ENCODE peak calls at places on chromosome 17, in ten cellular contexts. One of them, this sample, is unnamed. For H3K36me3 and H4K20me1, the result is how much of the 10 kb centered on the place peaks cover.

GRCh38 chr17:4934173-4934979 is 2.3 kb downstream of the GP1BA start:
- DNase-seq in SK-N-SH: peak
- DNase-seq in HCT116: no peak
- DNase-seq in OCI-LY7: no peak
- DNase-seq in PC-9: peak
- DNase-seq in IMR-90: peak
- DNase-seq in neural progenitor cell: no peak
- DNase-seq in fibroblast of lung: peak
- DNase-seq in hepatocyte: peak
- DNase-seq in mammary epithelial cell: peak
- DNase-seq in this sample: no peak

GRCh38 chr17:18033442-18034099 is 5.4 kb downstream of the ATPAF2 start:
- DNase-seq in SK-N-SH: peak
- DNase-seq in HCT116: peak
- DNase-seq in OCI-LY7: peak
- DNase-seq in PC-9: peak
- DNase-seq in IMR-90: peak
- DNase-seq in neural progenitor cell: peak
- DNase-seq in fibroblast of lung: peak
- DNase-seq in hepatocyte: peak
- DNase-seq in mammary epithelial cell: peak
- DNase-seq in this sample: peak

GRCh38 chr17:5097101-5097834 is 14.4 kb downstream of the ZNF232 start:
- DNase-seq in SK-N-SH: peak
- DNase-seq in HCT116: no peak
- DNase-seq in OCI-LY7: no peak
- DNase-seq in PC-9: no peak
- DNase-seq in IMR-90: no peak
- DNase-seq in neural progenitor cell: peak
- DNase-seq in fibroblast of lung: no peak
- DNase-seq in hepatocyte: peak
- DNase-seq in mammary epithelial cell: no peak
- DNase-seq in this sample: no peak

GRCh38 chr17:38919316-38920078 is 5.9 kb upstream of the LASP1NB start:
- DNase-seq in SK-N-SH: no peak
- DNase-seq in HCT116: no peak
- DNase-seq in OCI-LY7: no peak
- DNase-seq in PC-9: no peak
- DNase-seq in IMR-90: no peak
- DNase-seq in neural progenitor cell: no peak
- DNase-seq in fibroblast of lung: no peak
- DNase-seq in hepatocyte: no peak
- DNase-seq in mammary epithelial cell: no peak
- DNase-seq in this sample: no peak

GRCh38 chr17:77435272-77436057 is 294.7 kb downstream of the SEC14L1 start:
- DNase-seq in SK-N-SH: no peak
- DNase-seq in HCT116: no peak
- DNase-seq in OCI-LY7: no peak
- DNase-seq in PC-9: no peak
- DNase-seq in IMR-90: no peak
- DNase-seq in neural progenitor cell: peak
- DNase-seq in fibroblast of lung: no peak
- DNase-seq in hepatocyte: no peak
- DNase-seq in mammary epithelial cell: no peak
- DNase-seq in this sample: no peak

GRCh38 chr17:12512712-12513355 is 152.9 kb upstream of the MYOCD start:
- DNase-seq in SK-N-SH: no peak
- DNase-seq in HCT116: no peak
- DNase-seq in OCI-LY7: no peak
- DNase-seq in PC-9: no peak
- DNase-seq in IMR-90: peak
- DNase-seq in neural progenitor cell: no peak
- DNase-seq in fibroblast of lung: peak
- DNase-seq in hepatocyte: no peak
- DNase-seq in mammary epithelial cell: no peak
- DNase-seq in this sample: no peak

GRCh38 chr17:1147664-1148063 is 32.1 kb downstream of the ABR start:
- DNase-seq in SK-N-SH: no peak
- DNase-seq in HCT116: peak
- DNase-seq in OCI-LY7: no peak
- DNase-seq in PC-9: peak
- DNase-seq in IMR-90: peak
- DNase-seq in neural progenitor cell: peak
- DNase-seq in fibroblast of lung: peak
- DNase-seq in hepatocyte: peak
- DNase-seq in mammary epithelial cell: peak
- DNase-seq in this sample: peak

GRCh38 chr17:56478836-56479447 is 114.6 kb upstream of the NOG start:
- DNase-seq in SK-N-SH: peak
- DNase-seq in HCT116: peak
- DNase-seq in OCI-LY7: peak
- DNase-seq in PC-9: no peak
- DNase-seq in IMR-90: peak
- DNase-seq in neural progenitor cell: peak
- DNase-seq in fibroblast of lung: peak
- DNase-seq in hepatocyte: peak
- DNase-seq in mammary epithelial cell: peak
- DNase-seq in this sample: peak

GRCh38 chr17:47225436-47225858 is 16.3 kb downstream of the MYL4 start:
- DNase-seq in SK-N-SH: no peak
- DNase-seq in HCT116: peak
- DNase-seq in OCI-LY7: no peak
- DNase-seq in PC-9: peak
- DNase-seq in IMR-90: peak
- DNase-seq in neural progenitor cell: no peak
- DNase-seq in fibroblast of lung: peak
- DNase-seq in hepatocyte: no peak
- DNase-seq in mammary epithelial cell: peak
- DNase-seq in this sample: no peak

DNA sequence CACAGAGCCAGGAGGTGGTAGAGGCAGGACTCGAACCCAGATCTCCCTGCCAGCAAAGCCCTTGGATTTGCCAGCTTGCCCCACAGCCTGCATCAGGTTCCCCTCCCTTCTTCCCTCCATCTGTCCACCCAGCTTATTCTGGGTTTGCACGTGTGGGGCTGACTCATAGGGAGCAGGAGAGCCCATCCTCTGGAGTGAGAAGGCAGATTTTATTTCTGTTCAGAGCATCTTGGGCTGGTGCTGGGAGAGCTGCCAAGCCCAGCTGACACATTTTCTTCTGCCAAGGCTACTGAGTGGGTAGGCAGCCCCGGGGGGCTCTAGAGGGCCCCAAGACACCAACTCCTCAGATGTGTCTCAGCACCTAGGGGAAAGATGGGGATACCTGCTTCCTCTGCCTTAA is 106.3 kb upstream of the CRHR1 start:
- DNase-seq in SK-N-SH: no peak
- DNase-seq in HCT116: no peak
- DNase-seq in OCI-LY7: no peak
- DNase-seq in PC-9: no peak
- DNase-seq in IMR-90: peak
- DNase-seq in neural progenitor cell: no peak
- DNase-seq in fibroblast of lung: peak
- DNase-seq in hepatocyte: no peak
- DNase-seq in mammary epithelial cell: peak
- DNase-seq in this sample: no peak
- H3K36me3 ChIP-seq in SK-N-SH: under half
- H3K36me3 ChIP-seq in HCT116: under half
- H3K36me3 ChIP-seq in OCI-LY7: under half
- H3K36me3 ChIP-seq in PC-9: under half
- H3K36me3 ChIP-seq in IMR-90: under half
- H3K36me3 ChIP-seq in neural progenitor cell: under half
- H3K36me3 ChIP-seq in fibroblast of lung: under half
- H3K36me3 ChIP-seq in hepatocyte: under half
- H3K36me3 ChIP-seq in mammary epithelial cell: under half
- H3K36me3 ChIP-seq in this sample: under half

GRCh38 chr17:63116967-63117366 is 150.9 kb downstream of the TANC2 start:
- DNase-seq in SK-N-SH: peak
- DNase-seq in HCT116: no peak
- DNase-seq in OCI-LY7: no peak
- DNase-seq in PC-9: no peak
- DNase-seq in IMR-90: peak
- DNase-seq in neural progenitor cell: peak
- DNase-seq in fibroblast of lung: peak
- DNase-seq in hepatocyte: peak
- DNase-seq in mammary epithelial cell: peak
- DNase-seq in this sample: no peak

GRCh38 chr17:63116228-63116627 is 150.2 kb downstream of the TANC2 start:
- DNase-seq in SK-N-SH: peak
- DNase-seq in HCT116: no peak
- DNase-seq in OCI-LY7: no peak
- DNase-seq in PC-9: no peak
- DNase-seq in IMR-90: no peak
- DNase-seq in neural progenitor cell: peak
- DNase-seq in fibroblast of lung: no peak
- DNase-seq in hepatocyte: no peak
- DNase-seq in mammary epithelial cell: no peak
- DNase-seq in this sample: no peak

GRCh38 chr17:63117431-63117830 is 151.4 kb downstream of the TANC2 start:
- DNase-seq in SK-N-SH: peak
- DNase-seq in HCT116: no peak
- DNase-seq in OCI-LY7: no peak
- DNase-seq in PC-9: no peak
- DNase-seq in IMR-90: no peak
- DNase-seq in neural progenitor cell: no peak
- DNase-seq in fibroblast of lung: no peak
- DNase-seq in hepatocyte: no peak
- DNase-seq in mammary epithelial cell: no peak
- DNase-seq in this sample: no peak

GRCh38 chr17:63113167-63113566 is 147.1 kb downstream of the TANC2 start:
- DNase-seq in SK-N-SH: no peak
- DNase-seq in HCT116: no peak
- DNase-seq in OCI-LY7: no peak
- DNase-seq in PC-9: no peak
- DNase-seq in IMR-90: no peak
- DNase-seq in neural progenitor cell: peak
- DNase-seq in fibroblast of lung: no peak
- DNase-seq in hepatocyte: no peak
- DNase-seq in mammary epithelial cell: no peak
- DNase-seq in this sample: no peak
- TF ChIP-seq CTCF in SK-N-SH: peak
- TF ChIP-seq CTCF in HCT116: peak
- TF ChIP-seq CTCF in OCI-LY7: peak
- TF ChIP-seq CTCF in PC-9: peak
- TF ChIP-seq CTCF in IMR-90: peak
- TF ChIP-seq CTCF in neural progenitor cell: peak
- TF ChIP-seq CTCF in fibroblast of lung: peak
- TF ChIP-seq CTCF in hepatocyte: peak
- TF ChIP-seq CTCF in mammary epithelial cell: peak
- TF ChIP-seq CTCF in this sample: peak

GRCh38 chr17:28948342-28948741 is 3.0 kb downstream of the PHF12 start:
- DNase-seq in SK-N-SH: no peak
- DNase-seq in HCT116: no peak
- DNase-seq in OCI-LY7: no peak
- DNase-seq in PC-9: no peak
- DNase-seq in IMR-90: no peak
- DNase-seq in neural progenitor cell: no peak
- DNase-seq in fibroblast of lung: no peak
- DNase-seq in hepatocyte: no peak
- DNase-seq in mammary epithelial cell: peak
- DNase-seq in this sample: no peak

GRCh38 chr17:28948873-28949184 is 2.5 kb downstream of the PHF12 start:
- DNase-seq in SK-N-SH: no peak
- DNase-seq in HCT116: no peak
- DNase-seq in OCI-LY7: no peak
- DNase-seq in PC-9: no peak
- DNase-seq in IMR-90: peak
- DNase-seq in neural progenitor cell: peak
- DNase-seq in fibroblast of lung: peak
- DNase-seq in hepatocyte: no peak
- DNase-seq in mammary epithelial cell: no peak
- DNase-seq in this sample: no peak

GRCh38 chr17:28949185-28950016 is 1.9 kb downstream of the PHF12 start:
- DNase-seq in SK-N-SH: peak
- DNase-seq in HCT116: no peak
- DNase-seq in OCI-LY7: peak
- DNase-seq in PC-9: peak
- DNase-seq in IMR-90: no peak
- DNase-seq in neural progenitor cell: peak
- DNase-seq in fibroblast of lung: peak
- DNase-seq in hepatocyte: peak
- DNase-seq in mammary epithelial cell: peak
- DNase-seq in this sample: peak

GRCh38 chr17:28946239-28946638 is 5.1 kb downstream of the PHF12 start:
- DNase-seq in SK-N-SH: no peak
- DNase-seq in HCT116: no peak
- DNase-seq in OCI-LY7: no peak
- DNase-seq in PC-9: no peak
- DNase-seq in IMR-90: peak
- DNase-seq in neural progenitor cell: no peak
- DNase-seq in fibroblast of lung: peak
- DNase-seq in hepatocyte: no peak
- DNase-seq in mammary epithelial cell: peak
- DNase-seq in this sample: no peak

DNA sequence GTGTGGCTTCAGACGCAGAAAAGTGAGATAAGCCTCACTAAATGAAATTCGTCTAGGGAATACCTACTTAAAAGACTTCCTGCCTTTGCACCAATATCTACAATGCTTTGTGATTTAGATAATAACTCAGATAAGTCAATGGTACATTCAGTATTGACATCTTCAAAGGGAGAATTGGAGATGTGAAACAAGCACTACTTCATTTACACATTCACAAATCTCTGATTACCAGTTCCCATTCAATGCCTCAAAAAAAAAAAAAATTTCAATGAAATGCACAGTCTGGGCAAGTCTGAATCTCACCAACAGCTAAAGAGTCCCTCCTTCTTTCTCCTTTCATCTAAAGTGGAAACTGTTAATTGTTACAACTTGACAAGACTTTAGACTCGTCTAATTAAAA is 3.7 kb downstream of the PHF12 start:
- DNase-seq in SK-N-SH: no peak
- DNase-seq in HCT116: no peak
- DNase-seq in OCI-LY7: no peak
- DNase-seq in PC-9: no peak
- DNase-seq in IMR-90: no peak
- DNase-seq in neural progenitor cell: no peak
- DNase-seq in fibroblast of lung: no peak
- DNase-seq in hepatocyte: no peak
- DNase-seq in mammary epithelial cell: no peak
- DNase-seq in this sample: no peak
- H4K20me1 ChIP-seq in SK-N-SH: under half
- H4K20me1 ChIP-seq in HCT116: under half
- H4K20me1 ChIP-seq in OCI-LY7: under half
- H4K20me1 ChIP-seq in PC-9: half or more
- H4K20me1 ChIP-seq in IMR-90: half or more
- H4K20me1 ChIP-seq in neural progenitor cell: half or more
- H4K20me1 ChIP-seq in fibroblast of lung: under half
- H4K20me1 ChIP-seq in hepatocyte: half or more
- H4K20me1 ChIP-seq in mammary epithelial cell: under half
- H4K20me1 ChIP-seq in this sample: half or more

DNA sequence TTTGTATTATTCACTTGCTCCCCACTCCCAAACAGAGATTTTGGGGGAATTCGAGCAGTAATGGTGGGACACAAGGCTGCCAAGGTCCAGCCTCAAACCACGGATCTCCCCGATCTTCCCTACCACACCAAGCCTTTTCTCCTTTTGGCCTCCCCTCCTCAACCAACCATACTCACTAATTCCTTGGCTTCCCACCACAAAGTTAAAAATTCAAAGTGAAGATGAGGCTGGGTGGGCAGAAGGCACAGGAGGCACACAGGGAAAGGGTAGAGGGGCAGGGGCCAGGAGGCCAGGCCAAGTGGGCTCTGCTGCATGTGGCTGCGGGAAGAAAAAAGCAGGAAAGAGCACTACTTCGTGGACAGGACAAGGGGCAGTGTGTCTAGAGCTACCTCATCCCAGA is 15.2 kb downstream of the HOXB4 start:
- DNase-seq in SK-N-SH: no peak
- DNase-seq in HCT116: no peak
- DNase-seq in OCI-LY7: no peak
- DNase-seq in PC-9: no peak
- DNase-seq in IMR-90: no peak
- DNase-seq in neural progenitor cell: no peak
- DNase-seq in fibroblast of lung: no peak
- DNase-seq in hepatocyte: no peak
- DNase-seq in mammary epithelial cell: no peak
- DNase-seq in this sample: no peak
- H3K36me3 ChIP-seq in SK-N-SH: under half
- H3K36me3 ChIP-seq in HCT116: under half
- H3K36me3 ChIP-seq in OCI-LY7: under half
- H3K36me3 ChIP-seq in PC-9: under half
- H3K36me3 ChIP-seq in IMR-90: under half
- H3K36me3 ChIP-seq in neural progenitor cell: under half
- H3K36me3 ChIP-seq in fibroblast of lung: under half
- H3K36me3 ChIP-seq in hepatocyte: under half
- H3K36me3 ChIP-seq in mammary epithelial cell: under half
- H3K36me3 ChIP-seq in this sample: under half

This sample was measured in DND-41.